ENCODE peak calls at places on chromosomes 2 and 18, in seven cellular contexts. R is endothelial cell of umbilical vein, G is WERI-Rb-1, F is mammary epithelial cell, Q is thoracic aorta, Y is IMR-90, N is adrenal gland. S is an unnamed sample.

GRCh38 chr2:168044579-168044978 is 202.8 kb downstream of the STK39 start:
- DNase-seq in R (no peak), G (no peak), F (no peak), Q (no peak), Y (no peak), N (no peak), S (no peak)

GRCh38 chr2:186919272-186919671 is 70.3 kb upstream of the ZSWIM2 start:
- DNase-seq in R (peak; percentile 82), G (no peak), F (peak; percentile 67), Q (no peak), Y (peak; percentile 82), N (no peak), S (peak; percentile 41)

GRCh38 chr2:223306371-223306770 is 254.4 kb downstream of the KCNE4 start:
- DNase-seq in R (peak; percentile 12), G (peak; percentile 42), F (no peak), Q (no peak), Y (peak; percentile 49), N (no peak), S (peak; percentile 6)

GRCh38 chr2:2547451-2547850 is 216.4 kb upstream of the MYT1L start:
- DNase-seq in R (no peak), G (no peak), F (no peak), Q (no peak), Y (no peak), N (no peak), S (no peak)

GRCh38 chr2:37648316-37649011 is 23.0 kb downstream of the CDC42EP3 start:
- DNase-seq in R (peak; percentile 80), G (no peak), F (no peak), Q (no peak), Y (no peak), N (peak; percentile 35), S (peak; percentile 26)

GRCh38 chr2:2331905-2332280 is 818 bp upstream of the MYT1L start:
- DNase-seq in R (no peak), G (peak; percentile 30), F (no peak), Q (no peak), Y (no peak), N (no peak), S (no peak)

GRCh38 chr2:238251331-238251730 is 11.5 kb upstream of the HES6 start:
- DNase-seq in R (no peak), G (no peak), F (no peak), Q (no peak), Y (no peak), N (no peak), S (no peak)

GRCh38 chr2:238492905-238493304 is 66.2 kb downstream of the ASB1 start:
- DNase-seq in R (no peak), G (no peak), F (no peak), Q (no peak), Y (no peak), N (no peak), S (no peak)

GRCh38 chr2:74164761-74165160 is 13.9 kb downstream of the MOB1A start:
- DNase-seq in R (no peak), G (no peak), F (no peak), Q (no peak), Y (no peak), N (no peak), S (no peak)

GRCh38 chr2:101763496-101764333 is 66.2 kb downstream of the MAP4K4 start:
- DNase-seq in R (no peak), G (no peak), F (no peak), Q (no peak), Y (no peak), N (no peak), S (no peak)

GRCh38 chr2:195238366-195238765 is 418.7 kb upstream of the SLC39A10 start:
- DNase-seq in R (no peak), G (no peak), F (no peak), Q (no peak), Y (no peak), N (no peak), S (no peak)

GRCh38 chr2:163990088-163990487 is 254.3 kb upstream of the FIGN start:
- DNase-seq in R (no peak), G (no peak), F (no peak), Q (no peak), Y (no peak), N (no peak), S (no peak)

GRCh38 chr18:76459687-76460350 is 35.2 kb downstream of the ZNF516 start:
- DNase-seq in R (peak; percentile 21), G (no peak), F (peak; percentile 99), Q (peak; percentile 76), Y (peak; percentile 100), N (peak; percentile 78), S (peak; percentile 92)

GRCh38 chr2:227703280-227703732 is 14.5 kb downstream of the SLC19A3 start:
- DNase-seq in R (no peak), G (no peak), F (peak; percentile 61), Q (no peak), Y (peak; percentile 7), N (no peak), S (peak; percentile 47)

GRCh38 chr2:174590346-174590745 is 7.3 kb downstream of the WIPF1 start:
- DNase-seq in R (no peak), G (no peak), F (no peak), Q (no peak), Y (no peak), N (no peak), S (no peak)

GRCh38 chr2:69565431-69565839 is 78.1 kb downstream of the AAK1 start:
- DNase-seq in R (peak; percentile 47), G (peak; percentile 85), F (no peak), Q (no peak), Y (no peak), N (peak; percentile 40), S (peak; percentile 31)

GRCh38 chr18:9333441-9334350 is 877 bp upstream of the TWSG1 start:
- DNase-seq in R (peak; percentile 86), G (no peak), F (no peak), Q (no peak), Y (no peak), N (peak; percentile 21), S (no peak)

GRCh38 chr2:136874258-136874657 is 108.9 kb downstream of the THSD7B start:
- DNase-seq in R (peak; percentile 4), G (peak; percentile 21), F (no peak), Q (no peak), Y (no peak), N (no peak), S (no peak)

GRCh38 chr18:54396755-54397154 is 39.0 kb downstream of the C18orf54 start:
- DNase-seq in R (no peak), G (no peak), F (no peak), Q (no peak), Y (no peak), N (no peak), S (no peak)

GRCh38 chr2:105541189-105542050 is 142.6 kb upstream of the FHL2 start:
- DNase-seq in R (no peak), G (no peak), F (peak; percentile 77), Q (no peak), Y (no peak), N (no peak), S (no peak)

GRCh38 chr18:59469463-59470180 is 110.6 kb upstream of the LMAN1 start:
- DNase-seq in R (no peak), G (no peak), F (no peak), Q (no peak), Y (no peak), N (no peak), S (no peak)

GRCh38 chr2:9896216-9896615 is 52.9 kb downstream of the TAF1B start:
- DNase-seq in R (no peak), G (no peak), F (no peak), Q (no peak), Y (no peak), N (no peak), S (no peak)

DNA sequence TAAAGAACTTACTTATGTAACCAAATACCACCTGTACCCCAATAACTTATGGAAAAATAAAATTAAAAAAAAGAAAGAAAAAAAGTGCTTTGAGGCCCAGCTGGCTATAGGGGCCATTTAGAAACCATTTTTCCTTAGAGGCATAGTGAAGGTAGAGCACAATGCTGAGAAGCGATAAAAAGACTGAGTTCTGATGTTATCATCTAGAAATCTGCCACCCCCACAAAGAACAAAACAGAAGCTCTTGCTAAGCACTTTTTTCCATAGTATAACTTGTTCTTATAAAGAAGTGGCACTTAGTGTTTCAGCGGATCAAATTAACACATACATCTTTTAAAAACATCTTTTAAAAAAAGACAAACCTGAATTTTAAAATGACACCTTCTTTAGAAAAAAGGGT is 51.4 kb downstream of the ICOS start:
- DNase-seq in R (no peak), G (no peak), F (no peak), Q (no peak), Y (no peak), N (no peak), S (no peak)
- H3K27me3 ChIP-seq in R (peaks cover 11% of the 10 kb centered on the region), G (no peaks in the 10 kb centered on the region), F (no peaks in the 10 kb centered on the region), Q (no peaks in the 10 kb centered on the region), Y (peaks cover 1% of the 10 kb centered on the region), N (no peaks in the 10 kb centered on the region), S (peaks cover 4% of the 10 kb centered on the region)

GRCh38 chr18:79792096-79792987 is 5.4 kb upstream of the KCNG2 start:
- DNase-seq in R (no peak), G (no peak), F (no peak), Q (no peak), Y (no peak), N (no peak), S (no peak)
- H3K27me3 ChIP-seq in R (peaks cover 21% of the 10 kb centered on the region), G (no peaks in the 10 kb centered on the region), F (peaks cover 11% of the 10 kb centered on the region), Q (no peaks in the 10 kb centered on the region), Y (peaks cover 19% of the 10 kb centered on the region), N (peaks cover 26% of the 10 kb centered on the region), S (peaks cover 5% of the 10 kb centered on the region)

DNA sequence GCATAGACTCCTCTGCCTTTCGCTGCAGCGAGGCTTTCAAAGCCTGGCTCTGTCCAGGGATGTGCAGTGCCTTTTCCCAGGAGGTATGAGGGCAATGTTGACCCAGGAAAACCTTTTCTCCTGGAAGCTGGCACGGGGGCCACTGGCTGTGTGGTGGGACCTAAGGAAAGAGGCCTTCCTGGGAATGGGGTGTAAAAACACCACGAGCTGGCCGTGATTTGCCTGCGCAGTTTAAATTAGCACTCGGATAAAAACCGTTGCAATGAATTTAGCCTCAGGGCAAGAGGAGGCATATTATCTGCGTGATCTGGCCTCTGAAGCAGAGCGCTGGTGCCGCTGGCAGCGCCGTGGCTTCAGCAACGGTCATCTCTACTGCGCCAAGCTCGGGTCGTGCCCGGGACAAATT is 3.0 kb downstream of the OSR1 start:
- DNase-seq in R (no peak), G (no peak), F (peak; percentile 41), Q (no peak), Y (peak; percentile 35), N (no peak), S (no peak)
- H3K27me3 ChIP-seq in R (peaks cover 92% of the 10 kb centered on the region), G (peaks cover 99% of the 10 kb centered on the region), F (no peaks in the 10 kb centered on the region), Q (no peaks in the 10 kb centered on the region), Y (no peaks in the 10 kb centered on the region), N (peaks cover 69% of the 10 kb centered on the region), S (no peaks in the 10 kb centered on the region)

GRCh38 chr2:95027369-95027720 is 1.8 kb downstream of the MAL start:
- DNase-seq in R (no peak), G (no peak), F (no peak), Q (no peak), Y (no peak), N (no peak), S (no peak)
- H3K27me3 ChIP-seq in R (peaks cover 37% of the 10 kb centered on the region), G (no peaks in the 10 kb centered on the region), F (peaks cover 16% of the 10 kb centered on the region), Q (no peaks in the 10 kb centered on the region), Y (peaks cover 82% of the 10 kb centered on the region), N (peaks cover 51% of the 10 kb centered on the region), S (peaks cover 52% of the 10 kb centered on the region)